ENCODE peak calls at places on chromosomes 2 and 18, in four cellular contexts. M, F, O and R are unnamed samples.

GRCh38 chr2:9269695-9270365 is 63.2 kb downstream of the ASAP2 start:
- DNase-seq in M (no peak), F (no peak), O (no peak), R (no peak)

GRCh38 chr2:101478561-101479001 is 3.7 kb upstream of the RFX8 start:
- DNase-seq in F (no peak), M (no peak), O (peak), R (no peak)

GRCh38 chr2:130744287-130745117 is 10.8 kb upstream of the AMER3 start:
- DNase-seq in O (no peak), M (peak), F (peak), R (no peak)

GRCh38 chr2:221074238-221074637 is 497.9 kb downstream of the EPHA4 start:
- DNase-seq in O (no peak), F (no peak), M (no peak), R (no peak)

GRCh38 chr2:172848549-172848948 is 112.9 kb downstream of the RAPGEF4 start:
- DNase-seq in F (no peak), O (no peak), M (peak), R (no peak)

GRCh38 chr18:76565238-76566173 is 70.5 kb upstream of the ZNF516 start:
- DNase-seq in M (peak), F (peak), O (peak), R (peak)

GRCh38 chr2:181430406-181431199 is 26.6 kb upstream of the ITGA4 start:
- DNase-seq in F (no peak), O (peak), M (no peak), R (no peak)

GRCh38 chr2:175834472-175834871 is 167.6 kb downstream of the LNPK start:
- DNase-seq in O (no peak), M (peak), F (no peak), R (no peak)

GRCh38 chr2:232336241-232336736 is 42.3 kb upstream of the ALPP start:
- DNase-seq in O (no peak), M (no peak), F (no peak), R (no peak)

GRCh38 chr2:26017464-26018183 is 16.3 kb upstream of the RAB10 start:
- DNase-seq in M (no peak), F (no peak), O (no peak), R (no peak)

GRCh38 chr18:78697446-78697845 is 282.2 kb upstream of the SALL3 start:
- DNase-seq in F (no peak), M (no peak), O (no peak), R (no peak)

GRCh38 chr2:200477667-200478121 is 32.2 kb downstream of the KCTD18 start:
- DNase-seq in F (no peak), M (no peak), O (peak), R (no peak)

GRCh38 chr2:172704072-172704936 is 31.3 kb upstream of the RAPGEF4 start:
- DNase-seq in O (peak), M (peak), F (no peak), R (no peak)

GRCh38 chr2:173571021-173571821 is 216.5 kb downstream of the CDCA7 start:
- DNase-seq in F (peak), O (peak), M (peak), R (no peak)

GRCh38 chr2:224925822-224926124 is 116.5 kb downstream of the DOCK10 start:
- DNase-seq in M (no peak), F (no peak), O (no peak), R (no peak)

GRCh38 chr2:12979066-12979465 is 262.3 kb downstream of the TRIB2 start:
- DNase-seq in M (no peak), O (no peak), F (no peak), R (no peak)

GRCh38 chr2:61620244-61621159 is 82.3 kb upstream of the XPO1 start:
- DNase-seq in M (no peak), F (no peak), O (peak), R (no peak)

GRCh38 chr18:54881229-54881753 is 53.0 kb downstream of the RAB27B start:
- DNase-seq in F (no peak), M (no peak), O (peak), R (no peak)

GRCh38 chr2:224146356-224147160 is 107.5 kb upstream of the SERPINE2 start:
- DNase-seq in F (no peak), M (peak), O (no peak), R (no peak)

GRCh38 chr2:64638502-64639120 is 15.1 kb downstream of the SERTAD2 start:
- DNase-seq in O (no peak), F (no peak), M (no peak), R (no peak)

GRCh38 chr2:26994975-26995374 is 24.5 kb downstream of the MAPRE3 start:
- DNase-seq in F (no peak), O (no peak), M (no peak), R (no peak)

GRCh38 chr2:241546771-241547498 is 11.6 kb upstream of the BOK start:
- DNase-seq in O (peak), M (peak), F (no peak), R (no peak)

GRCh38 chr18:69758458-69758857 is 189.2 kb downstream of the CD226 start:
- DNase-seq in F (no peak), O (no peak), M (no peak), R (no peak)

GRCh38 chr18:42048150-42048549 is 93.1 kb downstream of the PIK3C3 start:
- DNase-seq in F (no peak), O (peak), M (no peak), R (no peak)

GRCh38 chr2:64987001-64987962 is 1.9 kb upstream of the SLC1A4 start:
- DNase-seq in F (no peak), M (no peak), O (peak), R (no peak)

GRCh38 chr2:189096769-189097447 is 82.7 kb downstream of the COL5A2 start:
- DNase-seq in F (no peak), O (peak), M (peak), R (no peak)

GRCh38 chr2:49044680-49045079 is 109.6 kb downstream of the FSHR start:
- DNase-seq in M (peak), O (peak), F (no peak), R (no peak)
- TF ChIP-seq CTCF in M (peak), O (no peak), F (no peak), R (no peak)

DNA sequence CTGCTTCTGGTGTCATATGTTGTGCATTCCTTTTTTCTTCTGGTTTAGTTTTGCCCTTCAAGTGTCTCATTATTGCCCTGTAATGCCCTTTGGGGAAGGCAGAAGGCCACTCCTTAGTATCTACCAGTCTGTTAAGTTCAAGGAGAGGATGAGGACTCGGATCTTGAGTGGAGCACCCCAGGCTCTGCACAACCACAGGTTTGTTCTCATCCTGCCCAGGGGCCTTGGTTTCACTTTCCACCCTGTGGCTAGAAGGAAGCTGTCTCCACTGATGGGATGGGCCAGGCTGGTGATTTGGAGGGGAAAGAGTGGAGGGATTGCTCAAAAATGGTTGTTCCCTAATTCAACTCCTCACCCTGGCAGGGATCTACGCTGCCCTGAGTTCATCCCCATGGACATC is 30.2 kb upstream of the RAB11FIP5 start:
- DNase-seq in M (no peak), O (no peak), F (no peak), R (no peak)
- TF ChIP-seq CTCF in M (no peak), O (no peak), F (no peak), R (no peak)

DNA sequence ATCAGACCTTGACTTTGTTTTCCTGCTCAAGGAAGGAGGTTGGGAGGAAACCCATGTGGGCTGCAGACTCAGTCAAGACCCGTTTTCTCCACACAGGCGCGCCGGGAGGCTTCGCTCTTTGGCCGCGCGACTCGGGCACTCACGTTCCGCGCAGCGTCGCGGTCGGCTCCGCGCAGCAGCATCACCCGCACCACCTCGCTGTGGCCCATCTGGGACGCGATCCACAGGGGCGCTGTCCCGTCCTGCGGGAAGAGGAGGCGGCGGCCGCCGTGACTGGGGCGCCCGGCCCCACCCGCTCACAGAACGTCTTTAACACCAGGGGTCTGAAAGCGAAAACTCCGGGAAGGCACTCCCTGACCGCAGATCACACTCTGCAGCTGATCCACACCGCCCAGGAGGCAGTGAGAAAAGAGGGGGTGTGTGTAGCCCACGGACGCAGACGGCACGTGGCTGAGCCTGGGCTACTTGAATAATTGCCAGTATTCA is 33.1 kb upstream of the NPC1 start:
- DNase-seq in F (no peak), M (peak), O (peak), R (no peak)
- TF ChIP-seq CTCF in F (no peak), M (no peak), O (no peak), R (no peak)

DNA sequence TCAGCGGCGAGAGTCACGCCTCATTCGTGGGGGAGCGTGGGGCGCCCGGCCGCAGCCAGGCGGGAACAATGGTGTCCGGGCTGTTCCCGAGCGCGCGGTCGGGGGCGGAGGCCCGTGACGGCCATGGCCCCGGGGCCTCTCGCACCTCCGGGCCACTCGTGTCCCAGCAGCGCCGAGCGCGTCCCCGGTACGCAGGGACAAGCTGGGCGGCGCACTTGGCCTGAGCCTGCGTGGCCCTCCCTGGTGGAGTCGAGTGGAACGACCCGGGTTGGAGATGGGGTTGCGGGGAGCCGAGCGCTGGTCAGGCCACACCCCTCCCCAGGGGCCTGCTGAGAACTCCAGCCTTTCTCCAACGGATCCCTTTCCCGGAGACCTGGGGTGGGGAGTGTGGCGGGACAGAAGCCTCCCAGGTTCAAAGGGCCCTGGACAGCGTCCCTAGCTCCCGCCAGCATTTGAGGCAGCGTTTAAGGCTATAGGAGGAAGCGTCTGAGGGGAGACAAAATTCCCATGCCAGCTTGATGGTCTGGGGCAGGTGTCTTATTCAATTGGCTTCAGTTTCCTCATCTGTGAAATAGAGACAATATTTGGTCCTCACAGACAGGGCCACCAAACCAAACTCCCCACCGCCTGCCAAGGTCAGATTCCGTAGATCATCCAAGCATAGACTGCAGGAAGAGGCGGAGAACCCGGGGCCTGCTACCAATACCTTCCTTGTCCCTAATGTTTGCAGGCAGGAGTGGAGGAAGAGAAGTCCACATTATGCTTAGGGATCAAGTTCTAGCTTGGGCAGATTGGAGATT is 545 bp downstream of the CNDP2 start:
- DNase-seq in O (peak), M (peak), F (peak), R (peak)
- TF ChIP-seq CTCF in O (peak), M (peak), F (no peak), R (no peak)

GRCh38 chr18:59839931-59840685 is 59.7 kb upstream of the PMAIP1 start:
- DNase-seq in O (no peak), M (no peak), F (no peak), R (peak)
- TF ChIP-seq CTCF in O (peak), M (peak), F (no peak), R (no peak)

GRCh38 chr18:27608742-27609141 is 423.6 kb upstream of the CHST9 start:
- DNase-seq in F (no peak), O (peak), M (no peak), R (no peak)
- TF ChIP-seq CTCF in F (no peak), O (peak), M (peak), R (no peak)